ENCODE peak calls at places on chromosomes 3 and 15, in four cellular contexts. V is esophagus squamous epithelium, U is erythroblast, P is GM10248. H is an unnamed sample.

GRCh38 chr15:77243146-77243545 is 172.2 kb upstream of the TSPAN3 start:
- DNase-seq in V (no peak), U (no peak), P (no peak), H (no peak)

GRCh38 chr3:34001022-34001421 is 202.6 kb downstream of the PDCD6IP start:
- DNase-seq in V (no peak), U (no peak), P (no peak), H (no peak)

GRCh38 chr15:98548172-98548971 is 100.0 kb upstream of the IGF1R start:
- DNase-seq in V (peak), U (peak), P (no peak), H (no peak)

GRCh38 chr3:108430540-108430939 is 79.9 kb downstream of the MYH15 start:
- DNase-seq in V (no peak), U (no peak), P (no peak), H (no peak)

GRCh38 chr3:72086051-72086711 is 301.2 kb upstream of the PROK2 start:
- DNase-seq in V (no peak), U (peak), P (no peak), H (no peak)

GRCh38 chr3:78855190-78855589 is 912.6 kb downstream of the ROBO1 start:
- DNase-seq in V (no peak), U (no peak), P (no peak), H (no peak)

GRCh38 chr3:354433-354832 is 157.9 kb downstream of the CHL1 start:
- DNase-seq in V (no peak), U (peak), P (peak), H (peak)

GRCh38 chr3:128285042-128285924 is 132.0 kb downstream of the EEFSEC start:
- DNase-seq in V (no peak), U (no peak), P (no peak), H (no peak)

GRCh38 chr3:154182322-154182922 is 61.2 kb downstream of the ARHGEF26 start:
- DNase-seq in V (no peak), U (no peak), P (no peak), H (no peak)

GRCh38 chr15:93067649-93068085 is 21.3 kb downstream of the RGMA start:
- DNase-seq in V (no peak), U (no peak), P (no peak), H (no peak)

GRCh38 chr15:89664951-89665350 is 9.7 kb upstream of the KIF7 start:
- DNase-seq in V (no peak), U (no peak), P (no peak), H (no peak)

GRCh38 chr3:124078978-124079911 is 87.3 kb upstream of the ROPN1 start:
- DNase-seq in V (no peak), U (peak), P (no peak), H (peak)

GRCh38 chr3:43531835-43532234 is 90.0 kb downstream of the ANO10 start:
- DNase-seq in V (no peak), U (peak), P (no peak), H (no peak)